ENCODE peak calls at places on chromosome 19, in nine cellular contexts. E is left ventricle myocardium inferior; M is cardiac muscle cell; H is tibial nerve; R is OCI-LY7; X is CD4-positive, alpha-beta T cell; U is uterus; L is ovary; C is astrocyte. P is an unnamed sample.

GRCh38 chr19:18775586-18776287 is 15.4 kb downstream of the COMP start:
- DNase-seq in E (no peak), X (no peak), L (no peak), R (no peak), H (no peak), C (peak; percentile 31), M (no peak), U (no peak), P (no peak)

GRCh38 chr19:2612619-2613249 is 89.8 kb downstream of the GNG7 start:
- DNase-seq in E (peak; percentile 15), U (no peak), C (no peak), R (no peak), M (no peak), H (no peak), X (no peak), L (no peak), P (no peak)

GRCh38 chr19:46847528-46847927 is 3.1 kb downstream of the AP2S1 start:
- DNase-seq in E (no peak), X (no peak), L (peak; percentile 12), R (no peak), C (no peak), H (no peak), U (no peak), M (peak; percentile 17), P (no peak)

GRCh38 chr19:18456279-18456678 is 18.3 kb upstream of the ISYNA1 start:
- DNase-seq in E (no peak), R (no peak), X (no peak), H (no peak), U (no peak), L (no peak), M (no peak), C (no peak), P (no peak)

GRCh38 chr19:4068058-4068966 is 1.6 kb upstream of the ZBTB7A start:
- DNase-seq in C (no peak), E (no peak), L (no peak), U (peak; percentile 29), H (no peak), X (no peak), M (no peak), R (peak; percentile 26), P (no peak)

GRCh38 chr19:2719232-2719735 is 1.9 kb downstream of the DIRAS1 start:
- DNase-seq in C (no peak), H (no peak), E (no peak), U (no peak), L (no peak), M (no peak), R (no peak), X (no peak), P (no peak)

GRCh38 chr19:54518844-54519243 is 16.2 kb downstream of the LAIR2 start:
- DNase-seq in R (no peak), U (no peak), H (no peak), E (no peak), L (no peak), M (no peak), X (no peak), C (no peak), P (no peak)

GRCh38 chr19:41860419-41861097 is 503 bp downstream of the RPS19 start:
- DNase-seq in E (no peak), C (no peak), L (no peak), R (peak; percentile 46), H (no peak), M (no peak), U (no peak), X (no peak), P (no peak)

GRCh38 chr19:13814550-13814949 is 19.3 kb downstream of the ZSWIM4 start:
- DNase-seq in E (no peak), R (no peak), U (no peak), C (no peak), X (no peak), H (no peak), L (no peak), M (no peak), P (no peak)

GRCh38 chr19:13817018-13817614 is 21.9 kb downstream of the ZSWIM4 start:
- DNase-seq in L (no peak), U (no peak), R (peak; percentile 11), E (no peak), X (no peak), H (no peak), M (peak; percentile 76), C (no peak), P (no peak)

GRCh38 chr19:13819242-13819641 is 24.0 kb downstream of the ZSWIM4 start:
- DNase-seq in M (no peak), X (no peak), C (no peak), R (no peak), L (no peak), U (no peak), H (no peak), E (no peak), P (no peak)

GRCh38 chr19:13821292-13821691 is 26.0 kb downstream of the ZSWIM4 start:
- DNase-seq in E (no peak), X (no peak), R (no peak), M (no peak), L (no peak), C (no peak), U (no peak), H (no peak), P (no peak)

DNA sequence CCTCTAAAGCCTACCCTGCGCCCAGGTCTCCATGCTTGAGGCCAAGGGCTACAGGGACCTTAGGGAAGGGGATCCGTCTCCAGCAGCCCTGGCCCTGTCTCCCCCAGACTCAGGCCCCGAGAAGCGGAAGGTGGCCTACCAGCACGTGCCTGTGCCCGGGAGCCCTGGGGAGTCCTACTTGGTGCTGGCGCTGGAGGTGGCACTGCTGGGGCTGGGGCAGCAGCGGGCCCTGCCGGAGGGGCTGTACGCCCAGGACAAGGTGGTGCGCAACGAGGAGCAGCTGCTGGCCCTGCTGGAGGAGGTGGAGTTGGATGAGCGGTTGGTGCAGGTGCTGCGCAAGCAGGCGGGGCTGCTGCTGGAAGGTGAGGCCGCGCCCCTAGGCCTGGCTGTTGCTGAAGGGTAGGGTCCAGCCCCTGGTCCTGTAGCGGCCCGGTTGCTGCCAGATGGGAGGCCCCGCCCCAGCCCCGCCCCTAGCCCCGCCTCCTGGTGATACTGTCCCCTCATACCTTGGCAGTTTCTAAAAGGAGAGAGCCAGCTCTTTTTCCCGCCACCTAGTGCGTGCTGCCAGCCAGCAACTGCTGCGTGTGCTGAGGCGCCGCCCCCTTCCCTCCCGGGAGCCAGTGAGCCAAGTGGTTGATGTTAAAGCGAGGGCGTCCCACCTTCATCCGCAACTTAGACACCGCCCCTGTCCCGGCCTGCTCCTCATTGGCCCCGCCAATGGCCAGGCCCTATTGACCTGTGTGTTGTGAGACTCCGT is 22.6 kb downstream of the ZSWIM4 start:
- DNase-seq in E (no peak), X (peak; percentile 43), M (peak; percentile 82), U (no peak), H (no peak), C (no peak), R (no peak), L (no peak), P (no peak)
- TF ChIP-seq CTCF in E (no peak), X (no peak), M (no peak), U (no peak), H (no peak), C (no peak), R (no peak), L (no peak), P (no peak)

DNA sequence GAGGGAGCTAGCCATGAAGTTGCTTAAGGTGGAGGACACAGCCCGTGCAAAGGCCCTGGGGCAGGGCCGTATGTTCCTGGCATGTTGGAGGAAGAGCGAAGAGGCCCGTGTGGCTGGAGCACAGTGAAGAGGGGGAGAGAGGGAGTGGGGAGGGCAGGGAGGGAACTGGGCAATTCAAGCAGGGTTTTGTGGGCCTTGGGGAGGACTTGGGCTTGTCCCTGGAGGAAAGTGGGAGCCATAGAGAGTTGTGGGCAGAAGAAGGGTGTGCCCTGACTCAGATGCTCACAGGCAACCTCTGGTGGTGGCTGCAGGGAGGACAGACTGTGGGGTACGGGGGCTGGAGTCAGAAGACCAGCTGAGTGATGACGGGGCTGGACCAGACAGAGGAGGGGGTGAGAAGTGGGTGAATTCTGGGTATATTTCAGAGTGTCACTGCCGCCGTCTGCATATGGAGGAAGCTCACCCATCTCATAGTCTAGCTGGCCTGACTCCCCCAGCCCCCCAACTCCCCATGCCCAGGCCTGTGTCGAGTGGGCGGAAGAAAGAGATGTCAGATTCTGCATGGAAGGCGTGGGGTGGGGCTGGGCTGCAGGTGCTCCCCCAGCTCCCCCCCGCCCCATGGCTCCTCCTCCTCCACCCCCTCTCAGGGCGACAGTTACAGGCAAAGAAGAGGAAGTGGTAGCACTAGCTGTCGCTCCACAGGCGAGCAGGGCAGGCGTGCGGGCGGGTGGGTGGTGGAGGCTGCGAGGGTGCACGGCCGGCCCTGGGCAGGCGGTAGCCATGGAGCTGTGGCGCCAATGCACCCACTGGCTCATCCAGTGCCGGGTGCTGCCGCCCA is at the start of gene VAV1:
- DNase-seq in C (no peak), R (peak; percentile 95), U (no peak), E (peak; percentile 58), H (no peak), X (peak; percentile 81), M (no peak), L (no peak), P (no peak)
- TF ChIP-seq CTCF in C (no peak), R (peak; percentile 77), U (no peak), E (no peak), H (no peak), X (no peak), M (no peak), L (no peak), P (no peak)

GRCh38 chr19:43705729-43706128 is 10.1 kb upstream of the IRGC start:
- DNase-seq in X (no peak), E (no peak), M (no peak), C (no peak), L (no peak), H (no peak), R (no peak), U (no peak), P (no peak)
- TF ChIP-seq CTCF in X (no peak), E (no peak), M (no peak), C (no peak), L (no peak), H (no peak), R (no peak), U (no peak), P (no peak)

GRCh38 chr19:23992348-23992747 is 77.7 kb downstream of the ZNF726 start:
- DNase-seq in E (no peak), R (no peak), U (no peak), L (no peak), H (no peak), M (no peak), X (no peak), C (no peak), P (no peak)

GRCh38 chr19:24000656-24001055 is 86.0 kb downstream of the ZNF726 start:
- DNase-seq in C (no peak), U (no peak), L (no peak), E (no peak), H (no peak), M (no peak), R (no peak), X (no peak), P (no peak)

GRCh38 chr19:23999821-24000610 is 85.3 kb downstream of the ZNF726 start:
- DNase-seq in E (no peak), M (no peak), L (no peak), H (no peak), C (no peak), R (no peak), U (no peak), X (no peak), P (no peak)

GRCh38 chr19:23998568-23998967 is 83.9 kb downstream of the ZNF726 start:
- DNase-seq in L (no peak), R (no peak), H (no peak), U (no peak), C (no peak), M (no peak), X (no peak), E (no peak), P (no peak)

DNA sequence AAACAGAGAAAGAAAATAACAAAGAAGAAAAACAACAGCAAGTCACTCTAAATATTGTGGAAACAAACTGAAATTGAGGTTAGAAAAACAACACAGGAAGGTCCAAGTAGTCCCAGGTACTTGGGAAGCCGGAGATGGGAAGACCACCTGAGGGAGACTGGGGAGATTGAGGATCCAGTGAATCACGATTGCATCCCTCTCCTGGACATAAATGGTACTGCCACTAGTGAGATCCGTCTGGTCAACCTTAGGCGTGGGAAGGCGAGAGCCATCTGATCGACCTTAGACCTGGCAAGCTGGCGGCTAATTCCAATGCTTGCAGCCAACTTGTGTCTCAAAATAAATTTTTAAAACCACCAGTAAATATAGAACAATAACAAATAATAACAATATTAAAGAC is 81.9 kb downstream of the ZNF726 start:
- DNase-seq in L (no peak), C (no peak), E (no peak), X (no peak), U (no peak), H (no peak), R (peak; percentile 45), M (no peak), P (no peak)
- TF ChIP-seq CTCF in L (no peak), C (peak; percentile 9), E (peak; percentile 35), X (no peak), U (no peak), H (no peak), R (peak; percentile 65), M (peak; percentile 10), P (no peak)